ENCODE peak calls at places on chromosomes 5 and 9, in four cellular contexts. One of them, this sample, is unnamed.

GRCh38 chr5:126043684-126044083 is 379.5 kb upstream of the GRAMD2B start:
- DNase-seq in body of pancreas: no peak
- DNase-seq in upper lobe of left lung: no peak
- DNase-seq in lower leg skin: no peak
- DNase-seq in this sample: no peak

GRCh38 chr5:32955814-32956213 is 244.7 kb downstream of the NPR3 start:
- DNase-seq in body of pancreas: no peak
- DNase-seq in upper lobe of left lung: no peak
- DNase-seq in lower leg skin: no peak
- DNase-seq in this sample: no peak

GRCh38 chr5:36300181-36300926 is 1.3 kb downstream of the RANBP3L start:
- DNase-seq in body of pancreas: no peak
- DNase-seq in upper lobe of left lung: no peak
- DNase-seq in lower leg skin: no peak
- DNase-seq in this sample: no peak

GRCh38 chr5:180130876-180131740 is 59.5 kb upstream of the RNF130 start:
- DNase-seq in body of pancreas: no peak
- DNase-seq in upper lobe of left lung: no peak
- DNase-seq in lower leg skin: peak
- DNase-seq in this sample: no peak

GRCh38 chr5:90022711-90023053 is 386.9 kb downstream of the CETN3 start:
- DNase-seq in body of pancreas: no peak
- DNase-seq in upper lobe of left lung: no peak
- DNase-seq in lower leg skin: no peak
- DNase-seq in this sample: no peak

GRCh38 chr5:134794136-134794535 is 35.6 kb downstream of the DDX46 start:
- DNase-seq in body of pancreas: no peak
- DNase-seq in upper lobe of left lung: no peak
- DNase-seq in lower leg skin: no peak
- DNase-seq in this sample: no peak

GRCh38 chr5:124285071-124285470 is 461.4 kb downstream of the ZNF608 start:
- DNase-seq in body of pancreas: peak
- DNase-seq in upper lobe of left lung: no peak
- DNase-seq in lower leg skin: no peak
- DNase-seq in this sample: no peak

GRCh38 chr5:123512631-123513461 is 869 bp downstream of the CSNK1G3 start:
- DNase-seq in body of pancreas: peak
- DNase-seq in upper lobe of left lung: no peak
- DNase-seq in lower leg skin: peak
- DNase-seq in this sample: no peak

GRCh38 chr9:136171801-136172411 is 33.0 kb downstream of the LHX3 start:
- DNase-seq in body of pancreas: no peak
- DNase-seq in upper lobe of left lung: no peak
- DNase-seq in lower leg skin: no peak
- DNase-seq in this sample: no peak

GRCh38 chr5:125679522-125679921 is 743.7 kb upstream of the GRAMD2B start:
- DNase-seq in body of pancreas: no peak
- DNase-seq in upper lobe of left lung: no peak
- DNase-seq in lower leg skin: no peak
- DNase-seq in this sample: no peak

GRCh38 chr5:157444224-157444623 is 15.8 kb upstream of the NIPAL4 start:
- DNase-seq in body of pancreas: no peak
- DNase-seq in upper lobe of left lung: no peak
- DNase-seq in lower leg skin: no peak
- DNase-seq in this sample: no peak

GRCh38 chr5:68378204-68378830 is 162.8 kb downstream of the PIK3R1 start:
- DNase-seq in body of pancreas: no peak
- DNase-seq in upper lobe of left lung: no peak
- DNase-seq in lower leg skin: no peak
- DNase-seq in this sample: no peak

GRCh38 chr5:93583799-93584530 is 943 bp downstream of the NR2F1 start:
- DNase-seq in body of pancreas: no peak
- DNase-seq in upper lobe of left lung: no peak
- DNase-seq in lower leg skin: no peak
- DNase-seq in this sample: no peak

GRCh38 chr9:6563036-6563435 is 82.5 kb downstream of the GLDC start:
- DNase-seq in body of pancreas: no peak
- DNase-seq in upper lobe of left lung: no peak
- DNase-seq in lower leg skin: no peak
- DNase-seq in this sample: no peak

GRCh38 chr5:141529002-141529401 is 40.1 kb downstream of the PCDHGC5 start:
- DNase-seq in body of pancreas: no peak
- DNase-seq in upper lobe of left lung: no peak
- DNase-seq in lower leg skin: no peak
- DNase-seq in this sample: no peak

GRCh38 chr9:98619788-98620187 is 88.9 kb downstream of the GABBR2 start:
- DNase-seq in body of pancreas: no peak
- DNase-seq in upper lobe of left lung: no peak
- DNase-seq in lower leg skin: peak
- DNase-seq in this sample: no peak

GRCh38 chr9:98614941-98615340 is 93.8 kb downstream of the GABBR2 start:
- DNase-seq in body of pancreas: no peak
- DNase-seq in upper lobe of left lung: no peak
- DNase-seq in lower leg skin: peak
- DNase-seq in this sample: no peak

GRCh38 chr9:98611319-98611718 is 97.4 kb downstream of the GABBR2 start:
- DNase-seq in body of pancreas: no peak
- DNase-seq in upper lobe of left lung: no peak
- DNase-seq in lower leg skin: no peak
- DNase-seq in this sample: no peak

GRCh38 chr9:98611986-98612505 is 96.7 kb downstream of the GABBR2 start:
- DNase-seq in body of pancreas: no peak
- DNase-seq in upper lobe of left lung: no peak
- DNase-seq in lower leg skin: peak
- DNase-seq in this sample: no peak

GRCh38 chr9:98615633-98616032 is 93.1 kb downstream of the GABBR2 start:
- DNase-seq in body of pancreas: no peak
- DNase-seq in upper lobe of left lung: no peak
- DNase-seq in lower leg skin: peak
- DNase-seq in this sample: no peak
- TF ChIP-seq POLR2A in body of pancreas: no peak
- TF ChIP-seq POLR2A in upper lobe of left lung: no peak
- TF ChIP-seq POLR2A in lower leg skin: no peak
- TF ChIP-seq POLR2A in this sample: no peak

DNA sequence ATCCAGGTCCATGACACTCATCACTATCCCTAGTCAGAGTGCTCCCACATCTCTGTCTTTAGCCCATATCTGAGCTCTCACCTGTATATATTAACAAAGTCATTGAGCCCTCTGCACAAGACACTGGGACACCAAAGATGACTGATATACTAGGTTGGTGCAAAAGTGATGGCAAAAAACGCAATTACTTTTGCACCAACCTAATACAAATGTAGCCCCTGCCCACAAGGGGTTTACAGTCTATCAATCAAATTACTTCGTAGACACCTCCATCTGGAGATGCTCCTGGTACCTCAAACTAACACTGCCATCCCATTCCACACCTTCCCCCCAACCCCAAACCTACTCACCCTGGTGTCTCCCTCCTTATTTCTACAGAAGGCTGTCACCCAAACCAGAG is 194.1 kb downstream of the MCTP1 start:
- DNase-seq in body of pancreas: no peak
- DNase-seq in upper lobe of left lung: no peak
- DNase-seq in lower leg skin: no peak
- DNase-seq in this sample: no peak
- TF ChIP-seq CTCF in body of pancreas: no peak
- TF ChIP-seq CTCF in upper lobe of left lung: no peak
- TF ChIP-seq CTCF in lower leg skin: no peak
- TF ChIP-seq CTCF in this sample: no peak

GRCh38 chr9:95494416-95495371 is 22.1 kb downstream of the PTCH1 start:
- DNase-seq in body of pancreas: peak
- DNase-seq in upper lobe of left lung: no peak
- DNase-seq in lower leg skin: peak
- DNase-seq in this sample: no peak

GRCh38 chr9:95495529-95495928 is 21.2 kb downstream of the PTCH1 start:
- DNase-seq in body of pancreas: no peak
- DNase-seq in upper lobe of left lung: no peak
- DNase-seq in lower leg skin: no peak
- DNase-seq in this sample: no peak

GRCh38 chr9:95491543-95492330 is 25.0 kb downstream of the PTCH1 start:
- DNase-seq in body of pancreas: no peak
- DNase-seq in upper lobe of left lung: no peak
- DNase-seq in lower leg skin: no peak
- DNase-seq in this sample: no peak

GRCh38 chr9:95495988-95496387 is 20.8 kb downstream of the PTCH1 start:
- DNase-seq in body of pancreas: no peak
- DNase-seq in upper lobe of left lung: no peak
- DNase-seq in lower leg skin: no peak
- DNase-seq in this sample: no peak

GRCh38 chr9:95494022-95494415 is 22.8 kb downstream of the PTCH1 start:
- DNase-seq in body of pancreas: no peak
- DNase-seq in upper lobe of left lung: no peak
- DNase-seq in lower leg skin: peak
- DNase-seq in this sample: no peak
- TF ChIP-seq POLR2A in body of pancreas: no peak
- TF ChIP-seq POLR2A in upper lobe of left lung: no peak
- TF ChIP-seq POLR2A in lower leg skin: no peak
- TF ChIP-seq POLR2A in this sample: no peak

GRCh38 chr5:52119768-52120167 is 667.9 kb upstream of the ITGA1 start:
- DNase-seq in body of pancreas: no peak
- DNase-seq in upper lobe of left lung: no peak
- DNase-seq in lower leg skin: no peak
- DNase-seq in this sample: no peak
- TF ChIP-seq CTCF in body of pancreas: no peak
- TF ChIP-seq CTCF in upper lobe of left lung: no peak
- TF ChIP-seq CTCF in lower leg skin: no peak
- TF ChIP-seq CTCF in this sample: no peak

GRCh38 chr9:77435688-77436087 is 212.4 kb downstream of the GNA14 start:
- DNase-seq in body of pancreas: no peak
- DNase-seq in upper lobe of left lung: no peak
- DNase-seq in lower leg skin: peak
- DNase-seq in this sample: no peak

GRCh38 chr9:77432053-77432452 is 216.1 kb downstream of the GNA14 start:
- DNase-seq in body of pancreas: no peak
- DNase-seq in upper lobe of left lung: no peak
- DNase-seq in lower leg skin: no peak
- DNase-seq in this sample: no peak

GRCh38 chr9:77429928-77430327 is 218.2 kb downstream of the GNA14 start:
- DNase-seq in body of pancreas: no peak
- DNase-seq in upper lobe of left lung: no peak
- DNase-seq in lower leg skin: no peak
- DNase-seq in this sample: no peak

GRCh38 chr9:77435272-77435671 is 212.8 kb downstream of the GNA14 start:
- DNase-seq in body of pancreas: no peak
- DNase-seq in upper lobe of left lung: no peak
- DNase-seq in lower leg skin: no peak
- DNase-seq in this sample: no peak

GRCh38 chr9:77433675-77434445 is 214.3 kb downstream of the GNA14 start:
- DNase-seq in body of pancreas: peak
- DNase-seq in upper lobe of left lung: peak
- DNase-seq in lower leg skin: peak
- DNase-seq in this sample: no peak
- TF ChIP-seq POLR2A in body of pancreas: no peak
- TF ChIP-seq POLR2A in upper lobe of left lung: no peak
- TF ChIP-seq POLR2A in lower leg skin: no peak
- TF ChIP-seq POLR2A in this sample: no peak

DNA sequence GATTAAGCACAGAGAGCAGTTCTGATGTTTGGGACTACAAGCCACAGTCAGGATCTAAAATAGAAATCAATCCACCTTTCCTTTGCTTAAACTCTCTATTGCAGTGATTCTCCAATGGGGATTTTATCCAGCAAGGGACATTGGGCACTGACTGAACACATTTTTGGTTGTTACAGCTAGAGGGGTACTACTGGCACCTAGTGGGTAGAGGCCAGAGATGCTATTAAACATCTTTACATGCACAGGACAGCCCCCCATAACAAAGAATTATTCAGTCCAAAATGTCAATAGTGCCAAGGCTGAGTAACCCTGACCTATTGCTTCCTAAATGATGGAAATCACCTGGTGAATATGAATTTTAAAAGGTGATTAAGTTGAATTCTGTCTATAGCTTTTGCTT is 12.0 kb downstream of the ZNF622 start:
- DNase-seq in body of pancreas: no peak
- DNase-seq in upper lobe of left lung: no peak
- DNase-seq in lower leg skin: no peak
- DNase-seq in this sample: no peak
- TF ChIP-seq CTCF in body of pancreas: no peak
- TF ChIP-seq CTCF in upper lobe of left lung: no peak
- TF ChIP-seq CTCF in lower leg skin: no peak
- TF ChIP-seq CTCF in this sample: no peak

GRCh38 chr5:610744-611730 is 1.1 kb upstream of the CEP72 start:
- DNase-seq in body of pancreas: no peak
- DNase-seq in upper lobe of left lung: no peak
- DNase-seq in lower leg skin: peak
- DNase-seq in this sample: no peak

GRCh38 chr5:609506-609905 is 2.6 kb upstream of the CEP72 start:
- DNase-seq in body of pancreas: peak
- DNase-seq in upper lobe of left lung: no peak
- DNase-seq in lower leg skin: peak
- DNase-seq in this sample: no peak

GRCh38 chr5:610011-610743 is 2.0 kb upstream of the CEP72 start:
- DNase-seq in body of pancreas: no peak
- DNase-seq in upper lobe of left lung: no peak
- DNase-seq in lower leg skin: peak
- DNase-seq in this sample: no peak

GRCh38 chr5:612498-613424 is 621 bp downstream of the CEP72 start:
- DNase-seq in body of pancreas: peak
- DNase-seq in upper lobe of left lung: peak
- DNase-seq in lower leg skin: peak
- DNase-seq in this sample: no peak

GRCh38 chr5:611731-612486 is at the start of gene CEP72:
- DNase-seq in body of pancreas: peak
- DNase-seq in upper lobe of left lung: peak
- DNase-seq in lower leg skin: peak
- DNase-seq in this sample: peak
- TF ChIP-seq POLR2A in body of pancreas: no peak
- TF ChIP-seq POLR2A in upper lobe of left lung: no peak
- TF ChIP-seq POLR2A in lower leg skin: no peak
- TF ChIP-seq POLR2A in this sample: no peak

GRCh38 chr5:130479045-130479804 is 575.0 kb downstream of the CHSY3 start:
- DNase-seq in body of pancreas: no peak
- DNase-seq in upper lobe of left lung: no peak
- DNase-seq in lower leg skin: no peak
- DNase-seq in this sample: no peak
- TF ChIP-seq CTCF in body of pancreas: no peak
- TF ChIP-seq CTCF in upper lobe of left lung: no peak
- TF ChIP-seq CTCF in lower leg skin: no peak
- TF ChIP-seq CTCF in this sample: no peak

GRCh38 chr9:22447607-22448305 is 1.1 kb downstream of the DMRTA1 start:
- DNase-seq in body of pancreas: peak
- DNase-seq in upper lobe of left lung: peak
- DNase-seq in lower leg skin: no peak
- DNase-seq in this sample: no peak
- TF ChIP-seq POLR2A in body of pancreas: no peak
- TF ChIP-seq POLR2A in upper lobe of left lung: no peak
- TF ChIP-seq POLR2A in lower leg skin: no peak
- TF ChIP-seq POLR2A in this sample: no peak

This sample was measured in esophagus squamous epithelium.